ENCODE peak calls at places on chromosomes 11 and 22, in nine cellular contexts. Q is NB4; S is lower lobe of right lung; J is dorsolateral prefrontal cortex; Z is Panc1; W is CD4-positive, alpha-beta T cell; N is HFF-Myc; A is upper lobe of left lung; T is HFFc6. F is an unnamed sample.

GRCh38 chr11:1757861-1758610 is 5.7 kb downstream of the CTSD start:
- DNase-seq in W (peak; percentile 43), N (no peak), A (peak; percentile 70), T (no peak), J (no peak), Z (no peak), S (peak; percentile 64), Q (peak; percentile 86), F (peak; percentile 56)

GRCh38 chr11:9861860-9862725 is 198.2 kb downstream of the SWAP70 start:
- DNase-seq in Q (peak; percentile 81), Z (peak; percentile 74), T (peak; percentile 70), N (peak; percentile 73), W (peak; percentile 10), S (no peak), J (no peak), A (peak; percentile 42), F (peak; percentile 47)

GRCh38 chr11:12410006-12410728 is 32.8 kb downstream of the PARVA start:
- DNase-seq in N (no peak), Z (no peak), T (peak; percentile 62), A (no peak), S (no peak), W (no peak), Q (peak; percentile 6), J (peak; percentile 44), F (no peak)

GRCh38 chr22:40950888-40951794 is at the start of gene RBX1:
- DNase-seq in Z (peak; percentile 80), T (peak; percentile 98), W (peak; percentile 99), N (peak; percentile 94), Q (peak; percentile 98), J (peak; percentile 98), S (peak; percentile 98), A (peak; percentile 98), F (peak; percentile 99)

GRCh38 chr11:18054511-18055103 is 8.5 kb upstream of the TPH1 start:
- DNase-seq in A (no peak), Q (no peak), T (no peak), J (no peak), Z (no peak), S (no peak), W (no peak), N (no peak), F (no peak)

GRCh38 chr11:69801513-69802335 is 17.5 kb downstream of the FGF3 start:
- DNase-seq in J (no peak), T (no peak), N (no peak), Q (no peak), W (peak; percentile 18), Z (peak; percentile 12), S (no peak), A (no peak), F (no peak)

GRCh38 chr11:119472186-119472855 is 49.3 kb upstream of the THY1 start:
- DNase-seq in Q (no peak), A (peak; percentile 14), S (no peak), Z (no peak), T (no peak), J (no peak), W (no peak), N (no peak), F (no peak)

GRCh38 chr11:79108851-79109250 is 332.0 kb downstream of the TENM4 start:
- DNase-seq in W (no peak), Z (no peak), N (no peak), Q (no peak), T (no peak), J (no peak), A (no peak), S (no peak), F (no peak)

GRCh38 chr11:100994966-100995365 is 134.6 kb downstream of the PGR start:
- DNase-seq in T (no peak), S (no peak), W (no peak), Q (no peak), Z (no peak), A (no peak), N (no peak), J (no peak), F (no peak)

GRCh38 chr11:6476571-6476970 is 2.8 kb upstream of the TRIM3 start:
- DNase-seq in T (no peak), W (no peak), S (no peak), Q (no peak), A (no peak), Z (no peak), N (no peak), J (no peak), F (no peak)

GRCh38 chr11:107988397-107989158 is 20.1 kb upstream of the CUL5 start:
- DNase-seq in S (no peak), J (no peak), Z (no peak), N (no peak), W (no peak), Q (peak; percentile 83), T (no peak), A (peak; percentile 28), F (peak; percentile 72)

GRCh38 chr11:1735271-1735670 is 15.1 kb downstream of the IFITM10 start:
- DNase-seq in W (no peak), N (no peak), T (no peak), Z (no peak), J (no peak), Q (no peak), S (no peak), A (no peak), F (no peak)

GRCh38 chr11:117993988-117994741 is 8.0 kb downstream of the IL10RA start:
- DNase-seq in A (peak; percentile 47), Q (peak; percentile 71), Z (no peak), W (no peak), J (no peak), N (no peak), T (no peak), S (peak; percentile 55), F (no peak)

GRCh38 chr11:31397239-31397834 is 27.7 kb downstream of the DNAJC24 start:
- DNase-seq in J (no peak), N (no peak), Z (no peak), S (no peak), Q (peak; percentile 24), W (no peak), T (peak; percentile 12), A (no peak), F (no peak)

GRCh38 chr11:60428517-60428916 is 855 bp upstream of the MS4A5 start:
- DNase-seq in N (no peak), W (no peak), Q (peak; percentile 7), S (no peak), Z (no peak), J (no peak), T (no peak), A (no peak), F (no peak)

GRCh38 chr11:1925373-1926155 is 6.1 kb downstream of the TNNT3 start:
- DNase-seq in J (no peak), N (no peak), S (no peak), T (no peak), Q (no peak), A (no peak), Z (no peak), W (no peak), F (peak; percentile 44)

GRCh38 chr11:61586792-61587430 is 6.0 kb upstream of the SYT7 start:
- DNase-seq in Z (no peak), A (no peak), W (no peak), T (no peak), N (no peak), Q (peak; percentile 81), J (no peak), S (no peak), F (no peak)

GRCh38 chr11:69831985-69832384 is 12.8 kb upstream of the FGF3 start:
- DNase-seq in J (no peak), S (no peak), T (no peak), Q (no peak), A (no peak), Z (no peak), W (no peak), N (no peak), F (peak; percentile 4)

DNA sequence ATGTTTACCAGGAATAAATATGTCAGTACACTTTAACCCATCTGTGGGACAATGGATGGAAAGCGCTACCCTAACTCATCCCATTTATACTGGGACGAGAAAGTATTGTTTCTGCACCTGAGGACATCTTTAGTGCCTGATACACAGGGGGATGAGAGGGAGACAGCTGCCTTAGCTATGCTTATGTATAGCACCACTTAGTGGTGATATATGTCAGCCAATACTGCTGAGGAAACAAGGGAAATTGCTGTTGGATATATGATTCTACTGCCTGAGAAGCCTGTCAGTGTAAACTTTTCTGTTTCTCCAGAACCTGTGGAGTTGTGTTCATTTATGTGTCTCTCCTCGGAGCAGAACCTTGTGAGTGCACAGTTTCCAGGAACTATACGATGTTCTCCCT is 13.3 kb upstream of the CEP295 start:
- DNase-seq in A (no peak), N (no peak), T (peak; percentile 20), Z (no peak), W (no peak), Q (peak; percentile 49), S (no peak), J (no peak), F (no peak)
- TF ChIP-seq CTCF in A (no peak), N (peak; percentile 33), T (peak; percentile 71), Z (peak; percentile 59), W (no peak), Q (peak; percentile 49), S (no peak), J (no peak), F (no peak)

GRCh38 chr22:20430641-20431519 is 6.7 kb downstream of the SCARF2 start:
- DNase-seq in Z (no peak), J (no peak), W (peak; percentile 49), Q (peak; percentile 85), A (no peak), T (no peak), N (no peak), S (peak; percentile 70), F (no peak)
- TF ChIP-seq CTCF in Z (peak; percentile 38), J (peak; percentile 33), W (peak; percentile 54), Q (peak; percentile 38), A (peak; percentile 75), T (peak; percentile 41), N (peak; percentile 14), S (peak; percentile 32), F (peak; percentile 18)

GRCh38 chr22:32646476-32646875 is 155.0 kb upstream of the TIMP3 start:
- DNase-seq in A (no peak), J (no peak), Z (no peak), S (no peak), Q (no peak), T (no peak), N (no peak), W (no peak), F (no peak)

GRCh38 chr22:32643246-32643645 is 158.3 kb upstream of the TIMP3 start:
- DNase-seq in J (no peak), A (no peak), S (no peak), Z (no peak), Q (no peak), W (no peak), N (no peak), T (no peak), F (no peak)

GRCh38 chr22:32649515-32650200 is 151.8 kb upstream of the TIMP3 start:
- DNase-seq in A (peak; percentile 29), N (no peak), W (no peak), T (peak; percentile 57), Z (no peak), S (no peak), J (no peak), Q (peak; percentile 81), F (peak; percentile 49)

GRCh38 chr22:32648486-32648885 is 153.0 kb upstream of the TIMP3 start:
- DNase-seq in N (no peak), S (no peak), A (no peak), T (no peak), Z (no peak), W (no peak), Q (no peak), J (no peak), F (no peak)

GRCh38 chr22:32644252-32645100 is 157.0 kb upstream of the TIMP3 start:
- DNase-seq in W (no peak), S (peak; percentile 73), J (no peak), Q (no peak), T (no peak), N (no peak), Z (no peak), A (peak; percentile 67), F (no peak)
- TF ChIP-seq CTCF in W (no peak), S (no peak), J (no peak), Q (no peak), T (no peak), N (no peak), Z (no peak), A (no peak), F (no peak)

GRCh38 chr22:25764270-25765015 is 22.5 kb downstream of the MYO18B start:
- DNase-seq in A (no peak), S (no peak), W (no peak), Z (no peak), Q (no peak), T (no peak), N (no peak), J (no peak), F (no peak)
- TF ChIP-seq CTCF in A (no peak), S (no peak), W (no peak), Z (no peak), Q (no peak), T (peak; percentile 11), N (no peak), J (no peak), F (no peak)

F was measured in CD14-positive monocyte.